ENCODE peak calls at places on chromosomes 11 and 22, in ten cellular contexts. One of them, this sample, is unnamed.

GRCh38 chr11:43943357-43943930 is 1.0 kb downstream of the C11orf96 start:
- DNase-seq in CD4-positive, CD25-positive, alpha-beta regulatory T cell: no peak
- DNase-seq in mesenchymal stem cell: peak; percentile 51
- DNase-seq in A549: no peak
- DNase-seq in HepG2: no peak
- DNase-seq in CD8-positive, alpha-beta memory T cell: no peak
- DNase-seq in heart left ventricle: no peak
- DNase-seq in dorsolateral prefrontal cortex: no peak
- DNase-seq in adrenal gland: no peak
- DNase-seq in HCT116: no peak
- DNase-seq in this sample: peak; percentile 34

GRCh38 chr11:66418168-66418985 is 2.5 kb upstream of the NPAS4 start:
- DNase-seq in A549: peak; percentile 93
- DNase-seq in CD8-positive, alpha-beta memory T cell: peak; percentile 19
- DNase-seq in adrenal gland: peak; percentile 95
- DNase-seq in HepG2: peak; percentile 53
- DNase-seq in CD4-positive, CD25-positive, alpha-beta regulatory T cell: peak; percentile 60
- DNase-seq in mesenchymal stem cell: peak; percentile 98
- DNase-seq in dorsolateral prefrontal cortex: peak; percentile 40
- DNase-seq in HCT116: peak; percentile 48
- DNase-seq in heart left ventricle: peak; percentile 83
- DNase-seq in this sample: peak; percentile 97

GRCh38 chr22:48574776-48575566 is 1252.7 kb downstream of the BRD1 start:
- DNase-seq in HCT116: no peak
- DNase-seq in CD8-positive, alpha-beta memory T cell: no peak
- DNase-seq in HepG2: peak; percentile 58
- DNase-seq in adrenal gland: no peak
- DNase-seq in dorsolateral prefrontal cortex: peak; percentile 49
- DNase-seq in heart left ventricle: no peak
- DNase-seq in A549: peak; percentile 79
- DNase-seq in CD4-positive, CD25-positive, alpha-beta regulatory T cell: no peak
- DNase-seq in mesenchymal stem cell: no peak
- DNase-seq in this sample: peak; percentile 79

GRCh38 chr11:117282956-117283355 is 8.2 kb upstream of the BACE1-AS start:
- DNase-seq in mesenchymal stem cell: no peak
- DNase-seq in adrenal gland: no peak
- DNase-seq in HCT116: no peak
- DNase-seq in A549: no peak
- DNase-seq in HepG2: no peak
- DNase-seq in dorsolateral prefrontal cortex: no peak
- DNase-seq in CD8-positive, alpha-beta memory T cell: no peak
- DNase-seq in heart left ventricle: no peak
- DNase-seq in CD4-positive, CD25-positive, alpha-beta regulatory T cell: no peak
- DNase-seq in this sample: no peak

GRCh38 chr11:44427432-44427831 is 117.5 kb upstream of the ALX4 start:
- DNase-seq in heart left ventricle: no peak
- DNase-seq in HepG2: no peak
- DNase-seq in adrenal gland: no peak
- DNase-seq in HCT116: no peak
- DNase-seq in mesenchymal stem cell: no peak
- DNase-seq in CD8-positive, alpha-beta memory T cell: no peak
- DNase-seq in dorsolateral prefrontal cortex: no peak
- DNase-seq in CD4-positive, CD25-positive, alpha-beta regulatory T cell: peak; percentile 2
- DNase-seq in A549: no peak
- DNase-seq in this sample: no peak

GRCh38 chr22:29061773-29062172 is at the start of gene C22orf31:
- DNase-seq in adrenal gland: no peak
- DNase-seq in A549: no peak
- DNase-seq in heart left ventricle: no peak
- DNase-seq in CD4-positive, CD25-positive, alpha-beta regulatory T cell: no peak
- DNase-seq in HepG2: no peak
- DNase-seq in mesenchymal stem cell: no peak
- DNase-seq in CD8-positive, alpha-beta memory T cell: no peak
- DNase-seq in dorsolateral prefrontal cortex: no peak
- DNase-seq in HCT116: no peak
- DNase-seq in this sample: no peak

GRCh38 chr11:69295995-69296889 is 2.3 kb downstream of the MYEOV start:
- DNase-seq in CD4-positive, CD25-positive, alpha-beta regulatory T cell: no peak
- DNase-seq in dorsolateral prefrontal cortex: no peak
- DNase-seq in heart left ventricle: no peak
- DNase-seq in HepG2: peak; percentile 80
- DNase-seq in adrenal gland: peak; percentile 75
- DNase-seq in HCT116: no peak
- DNase-seq in CD8-positive, alpha-beta memory T cell: no peak
- DNase-seq in mesenchymal stem cell: peak; percentile 97
- DNase-seq in A549: no peak
- DNase-seq in this sample: no peak

GRCh38 chr11:32006799-32007388 is 84.0 kb upstream of the RCN1 start:
- DNase-seq in mesenchymal stem cell: peak; percentile 38
- DNase-seq in HepG2: peak; percentile 13
- DNase-seq in adrenal gland: peak; percentile 25
- DNase-seq in CD8-positive, alpha-beta memory T cell: no peak
- DNase-seq in heart left ventricle: no peak
- DNase-seq in A549: peak; percentile 40
- DNase-seq in CD4-positive, CD25-positive, alpha-beta regulatory T cell: peak; percentile 34
- DNase-seq in HCT116: peak; percentile 35
- DNase-seq in dorsolateral prefrontal cortex: no peak
- DNase-seq in this sample: peak; percentile 63

GRCh38 chr22:49771266-49772065 is 56.2 kb downstream of the BRD1 start:
- DNase-seq in adrenal gland: no peak
- DNase-seq in dorsolateral prefrontal cortex: no peak
- DNase-seq in A549: no peak
- DNase-seq in HCT116: no peak
- DNase-seq in mesenchymal stem cell: no peak
- DNase-seq in HepG2: no peak
- DNase-seq in CD4-positive, CD25-positive, alpha-beta regulatory T cell: no peak
- DNase-seq in CD8-positive, alpha-beta memory T cell: no peak
- DNase-seq in heart left ventricle: no peak
- DNase-seq in this sample: no peak

GRCh38 chr11:120547871-120548681 is 36.5 kb downstream of the GRIK4 start:
- DNase-seq in CD4-positive, CD25-positive, alpha-beta regulatory T cell: no peak
- DNase-seq in HepG2: peak; percentile 91
- DNase-seq in dorsolateral prefrontal cortex: peak; percentile 87
- DNase-seq in CD8-positive, alpha-beta memory T cell: no peak
- DNase-seq in heart left ventricle: peak; percentile 87
- DNase-seq in HCT116: peak; percentile 75
- DNase-seq in A549: peak; percentile 32
- DNase-seq in adrenal gland: peak; percentile 99
- DNase-seq in mesenchymal stem cell: peak; percentile 99
- DNase-seq in this sample: peak; percentile 94

GRCh38 chr11:611001-611996 is 4.5 kb downstream of the IRF7 start:
- DNase-seq in HCT116: no peak
- DNase-seq in CD4-positive, CD25-positive, alpha-beta regulatory T cell: no peak
- DNase-seq in adrenal gland: no peak
- DNase-seq in dorsolateral prefrontal cortex: no peak
- DNase-seq in mesenchymal stem cell: no peak
- DNase-seq in CD8-positive, alpha-beta memory T cell: no peak
- DNase-seq in A549: no peak
- DNase-seq in HepG2: no peak
- DNase-seq in heart left ventricle: no peak
- DNase-seq in this sample: no peak

GRCh38 chr11:612201-612960 is 3.4 kb downstream of the IRF7 start:
- DNase-seq in CD8-positive, alpha-beta memory T cell: no peak
- DNase-seq in dorsolateral prefrontal cortex: no peak
- DNase-seq in adrenal gland: no peak
- DNase-seq in heart left ventricle: no peak
- DNase-seq in HepG2: peak; percentile 29
- DNase-seq in CD4-positive, CD25-positive, alpha-beta regulatory T cell: peak; percentile 39
- DNase-seq in HCT116: peak; percentile 16
- DNase-seq in A549: peak; percentile 35
- DNase-seq in mesenchymal stem cell: peak; percentile 43
- DNase-seq in this sample: no peak

GRCh38 chr11:613369-613968 is 2.3 kb downstream of the IRF7 start:
- DNase-seq in adrenal gland: peak; percentile 50
- DNase-seq in A549: peak; percentile 33
- DNase-seq in dorsolateral prefrontal cortex: no peak
- DNase-seq in heart left ventricle: peak; percentile 75
- DNase-seq in CD8-positive, alpha-beta memory T cell: peak; percentile 71
- DNase-seq in HCT116: peak; percentile 59
- DNase-seq in CD4-positive, CD25-positive, alpha-beta regulatory T cell: peak; percentile 81
- DNase-seq in HepG2: no peak
- DNase-seq in mesenchymal stem cell: peak; percentile 50
- DNase-seq in this sample: peak; percentile 80

GRCh38 chr11:614091-614582 is 1.6 kb downstream of the IRF7 start:
- DNase-seq in HepG2: no peak
- DNase-seq in HCT116: no peak
- DNase-seq in A549: no peak
- DNase-seq in dorsolateral prefrontal cortex: no peak
- DNase-seq in adrenal gland: no peak
- DNase-seq in mesenchymal stem cell: no peak
- DNase-seq in CD8-positive, alpha-beta memory T cell: no peak
- DNase-seq in CD4-positive, CD25-positive, alpha-beta regulatory T cell: no peak
- DNase-seq in heart left ventricle: no peak
- DNase-seq in this sample: no peak

DNA sequence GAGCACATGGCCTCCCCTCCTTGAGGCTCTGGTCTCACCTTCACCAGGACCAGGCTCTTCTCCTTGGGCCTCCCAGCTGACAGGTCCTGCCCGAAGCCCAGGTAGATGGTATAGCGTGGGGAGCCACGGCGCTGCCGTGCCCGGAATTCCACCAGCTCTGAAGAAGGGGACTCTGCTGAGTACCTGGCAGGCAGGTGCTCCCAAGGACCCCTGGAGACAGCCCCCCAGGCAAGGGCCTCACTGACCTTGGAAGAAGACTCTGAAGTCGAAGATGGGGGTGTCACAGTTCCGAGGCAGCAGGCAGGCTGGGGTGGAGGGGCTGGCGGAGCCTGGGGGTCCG is 2.8 kb downstream of the IRF7 start:
- DNase-seq in heart left ventricle: no peak
- DNase-seq in A549: no peak
- DNase-seq in HepG2: no peak
- DNase-seq in CD8-positive, alpha-beta memory T cell: no peak
- DNase-seq in dorsolateral prefrontal cortex: no peak
- DNase-seq in adrenal gland: no peak
- DNase-seq in CD4-positive, CD25-positive, alpha-beta regulatory T cell: no peak
- DNase-seq in HCT116: no peak
- DNase-seq in mesenchymal stem cell: no peak
- DNase-seq in this sample: no peak
- H3K27ac ChIP-seq in heart left ventricle: no peak overlapping the region
- H3K27ac ChIP-seq in A549: no peak overlapping the region
- H3K27ac ChIP-seq in HepG2: no peak overlapping the region
- H3K27ac ChIP-seq in CD8-positive, alpha-beta memory T cell: peak overlapping the region; percentile 14
- H3K27ac ChIP-seq in dorsolateral prefrontal cortex: no peak overlapping the region
- H3K27ac ChIP-seq in adrenal gland: peak overlapping the region; percentile 26
- H3K27ac ChIP-seq in CD4-positive, CD25-positive, alpha-beta regulatory T cell: peak overlapping the region; percentile 84
- H3K27ac ChIP-seq in HCT116: peak overlapping the region; percentile 47
- H3K27ac ChIP-seq in mesenchymal stem cell: no peak overlapping the region
- H3K27ac ChIP-seq in this sample: no peak overlapping the region

GRCh38 chr11:47566166-47566546 is 757 bp downstream of the PTPMT1 start:
- DNase-seq in HCT116: no peak
- DNase-seq in mesenchymal stem cell: peak; percentile 25
- DNase-seq in CD4-positive, CD25-positive, alpha-beta regulatory T cell: peak; percentile 35
- DNase-seq in dorsolateral prefrontal cortex: no peak
- DNase-seq in adrenal gland: peak; percentile 35
- DNase-seq in CD8-positive, alpha-beta memory T cell: no peak
- DNase-seq in heart left ventricle: no peak
- DNase-seq in HepG2: no peak
- DNase-seq in A549: no peak
- DNase-seq in this sample: no peak

GRCh38 chr11:47564933-47565339 is 463 bp upstream of the PTPMT1 start:
- DNase-seq in HCT116: no peak
- DNase-seq in HepG2: no peak
- DNase-seq in adrenal gland: no peak
- DNase-seq in dorsolateral prefrontal cortex: no peak
- DNase-seq in heart left ventricle: no peak
- DNase-seq in mesenchymal stem cell: no peak
- DNase-seq in CD4-positive, CD25-positive, alpha-beta regulatory T cell: no peak
- DNase-seq in A549: no peak
- DNase-seq in CD8-positive, alpha-beta memory T cell: no peak
- DNase-seq in this sample: no peak

GRCh38 chr11:47569646-47570045 is 4.2 kb downstream of the PTPMT1 start:
- DNase-seq in HCT116: no peak
- DNase-seq in CD4-positive, CD25-positive, alpha-beta regulatory T cell: no peak
- DNase-seq in CD8-positive, alpha-beta memory T cell: no peak
- DNase-seq in A549: no peak
- DNase-seq in HepG2: no peak
- DNase-seq in heart left ventricle: no peak
- DNase-seq in mesenchymal stem cell: no peak
- DNase-seq in dorsolateral prefrontal cortex: no peak
- DNase-seq in adrenal gland: no peak
- DNase-seq in this sample: no peak

GRCh38 chr11:47560431-47560830 is 5.0 kb upstream of the PTPMT1 start:
- DNase-seq in dorsolateral prefrontal cortex: no peak
- DNase-seq in mesenchymal stem cell: no peak
- DNase-seq in adrenal gland: no peak
- DNase-seq in HepG2: no peak
- DNase-seq in CD4-positive, CD25-positive, alpha-beta regulatory T cell: no peak
- DNase-seq in A549: no peak
- DNase-seq in HCT116: no peak
- DNase-seq in heart left ventricle: no peak
- DNase-seq in CD8-positive, alpha-beta memory T cell: no peak
- DNase-seq in this sample: no peak

GRCh38 chr11:47565340-47566165 is at the start of gene PTPMT1:
- DNase-seq in dorsolateral prefrontal cortex: peak; percentile 42
- DNase-seq in mesenchymal stem cell: peak; percentile 74
- DNase-seq in CD4-positive, CD25-positive, alpha-beta regulatory T cell: peak; percentile 78
- DNase-seq in HepG2: peak; percentile 68
- DNase-seq in adrenal gland: peak; percentile 81
- DNase-seq in CD8-positive, alpha-beta memory T cell: peak; percentile 57
- DNase-seq in heart left ventricle: peak; percentile 75
- DNase-seq in A549: peak; percentile 55
- DNase-seq in HCT116: peak; percentile 40
- DNase-seq in this sample: peak; percentile 89
- H3K27ac ChIP-seq in dorsolateral prefrontal cortex: peak within 1 kb of the TSS; percentile 78
- H3K27ac ChIP-seq in mesenchymal stem cell: no peak within 1 kb of the TSS
- H3K27ac ChIP-seq in CD4-positive, CD25-positive, alpha-beta regulatory T cell: peak within 1 kb of the TSS; percentile 63
- H3K27ac ChIP-seq in HepG2: peak within 1 kb of the TSS; percentile 85
- H3K27ac ChIP-seq in adrenal gland: peak within 1 kb of the TSS; percentile 76
- H3K27ac ChIP-seq in CD8-positive, alpha-beta memory T cell: peak within 1 kb of the TSS; percentile 72
- H3K27ac ChIP-seq in heart left ventricle: peak within 1 kb of the TSS; percentile 84
- H3K27ac ChIP-seq in A549: peak within 1 kb of the TSS; percentile 95
- H3K27ac ChIP-seq in HCT116: peak within 1 kb of the TSS; percentile 70
- H3K27ac ChIP-seq in this sample: peak within 1 kb of the TSS; percentile 49

DNA sequence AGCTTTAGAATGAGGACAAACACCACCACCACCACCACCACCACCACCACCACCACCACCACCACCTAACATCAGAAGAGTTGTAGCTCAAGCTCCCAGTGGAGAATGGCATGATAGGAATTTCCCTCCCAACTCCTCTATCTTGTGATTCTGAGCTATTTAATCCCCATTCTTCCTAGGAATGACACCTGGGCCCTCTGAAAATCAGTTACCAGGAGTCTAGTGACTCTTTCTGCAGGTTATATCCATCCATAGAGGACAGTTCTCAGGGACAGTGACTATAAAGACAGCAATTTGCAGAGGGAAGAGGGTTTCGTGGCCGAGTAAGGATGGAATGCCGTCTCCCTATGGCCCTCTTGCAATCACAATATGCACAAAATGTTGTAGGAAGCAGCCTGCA is 27.8 kb downstream of the MYH9 start:
- DNase-seq in HepG2: no peak
- DNase-seq in CD4-positive, CD25-positive, alpha-beta regulatory T cell: no peak
- DNase-seq in A549: no peak
- DNase-seq in mesenchymal stem cell: no peak
- DNase-seq in dorsolateral prefrontal cortex: no peak
- DNase-seq in CD8-positive, alpha-beta memory T cell: no peak
- DNase-seq in heart left ventricle: no peak
- DNase-seq in HCT116: no peak
- DNase-seq in adrenal gland: no peak
- DNase-seq in this sample: no peak
- H3K27ac ChIP-seq in HepG2: peak overlapping the region; percentile 50
- H3K27ac ChIP-seq in CD4-positive, CD25-positive, alpha-beta regulatory T cell: peak overlapping the region; percentile 80
- H3K27ac ChIP-seq in A549: peak overlapping the region; percentile 99
- H3K27ac ChIP-seq in mesenchymal stem cell: peak overlapping the region; percentile 90
- H3K27ac ChIP-seq in dorsolateral prefrontal cortex: no peak overlapping the region
- H3K27ac ChIP-seq in CD8-positive, alpha-beta memory T cell: no peak overlapping the region
- H3K27ac ChIP-seq in heart left ventricle: peak overlapping the region; percentile 99
- H3K27ac ChIP-seq in HCT116: no peak overlapping the region
- H3K27ac ChIP-seq in adrenal gland: no peak overlapping the region
- H3K27ac ChIP-seq in this sample: peak overlapping the region; percentile 92

GRCh38 chr11:118547132-118547531 is 16.1 kb downstream of the TMEM25 start:
- DNase-seq in mesenchymal stem cell: no peak
- DNase-seq in adrenal gland: peak; percentile 4
- DNase-seq in dorsolateral prefrontal cortex: no peak
- DNase-seq in HepG2: no peak
- DNase-seq in CD8-positive, alpha-beta memory T cell: no peak
- DNase-seq in CD4-positive, CD25-positive, alpha-beta regulatory T cell: no peak
- DNase-seq in A549: no peak
- DNase-seq in heart left ventricle: no peak
- DNase-seq in HCT116: no peak
- DNase-seq in this sample: no peak
- H3K27ac ChIP-seq in mesenchymal stem cell: no peak overlapping the region
- H3K27ac ChIP-seq in adrenal gland: no peak overlapping the region
- H3K27ac ChIP-seq in dorsolateral prefrontal cortex: no peak overlapping the region
- H3K27ac ChIP-seq in HepG2: no peak overlapping the region
- H3K27ac ChIP-seq in CD8-positive, alpha-beta memory T cell: no peak overlapping the region
- H3K27ac ChIP-seq in CD4-positive, CD25-positive, alpha-beta regulatory T cell: no peak overlapping the region
- H3K27ac ChIP-seq in A549: no peak overlapping the region
- H3K27ac ChIP-seq in heart left ventricle: no peak overlapping the region
- H3K27ac ChIP-seq in HCT116: no peak overlapping the region
- H3K27ac ChIP-seq in this sample: no peak overlapping the region

This sample was measured in cardiac muscle cell.